ENCODE peak calls at places on chromosomes 3 and 15, in six cellular contexts. One of them, this sample, is unnamed.

GRCh38 chr3:36373084-36373483 is 7.2 kb upstream of the STAC start:
- DNase-seq in mesendoderm: peak; percentile 7
- DNase-seq in H9: no peak
- DNase-seq in neuronal stem cell: no peak
- DNase-seq in mesenchymal stem cell: peak; percentile 58
- DNase-seq in IMR-90: peak; percentile 7
- DNase-seq in this sample: no peak

GRCh38 chr3:127019449-127019848 is 36.5 kb downstream of the PLXNA1 start:
- DNase-seq in neuronal stem cell: no peak
- DNase-seq in mesendoderm: peak; percentile 46
- DNase-seq in IMR-90: peak; percentile 45
- DNase-seq in mesenchymal stem cell: peak; percentile 46
- DNase-seq in H9: no peak
- DNase-seq in this sample: peak; percentile 54

GRCh38 chr3:43036621-43037331 is 57.7 kb downstream of the GASK1A start:
- DNase-seq in H9: peak; percentile 9
- DNase-seq in IMR-90: no peak
- DNase-seq in mesendoderm: no peak
- DNase-seq in neuronal stem cell: no peak
- DNase-seq in mesenchymal stem cell: no peak
- DNase-seq in this sample: no peak

GRCh38 chr3:161339517-161340500 is 31.5 kb downstream of the SPTSSB start:
- DNase-seq in H9: no peak
- DNase-seq in IMR-90: no peak
- DNase-seq in neuronal stem cell: no peak
- DNase-seq in mesenchymal stem cell: peak; percentile 28
- DNase-seq in mesendoderm: no peak
- DNase-seq in this sample: no peak

GRCh38 chr3:9808345-9809037 is 1.6 kb upstream of the TTLL3 start:
- DNase-seq in H9: peak; percentile 72
- DNase-seq in mesenchymal stem cell: peak; percentile 65
- DNase-seq in IMR-90: peak; percentile 43
- DNase-seq in neuronal stem cell: peak; percentile 36
- DNase-seq in mesendoderm: peak; percentile 81
- DNase-seq in this sample: peak; percentile 13

GRCh38 chr3:27746838-27747237 is 24.7 kb upstream of the EOMES start:
- DNase-seq in mesenchymal stem cell: no peak
- DNase-seq in neuronal stem cell: no peak
- DNase-seq in IMR-90: no peak
- DNase-seq in mesendoderm: no peak
- DNase-seq in H9: no peak
- DNase-seq in this sample: no peak

GRCh38 chr3:77869423-77869822 is 829.5 kb downstream of the ROBO2 start:
- DNase-seq in neuronal stem cell: no peak
- DNase-seq in mesendoderm: no peak
- DNase-seq in IMR-90: no peak
- DNase-seq in H9: no peak
- DNase-seq in mesenchymal stem cell: no peak
- DNase-seq in this sample: no peak

GRCh38 chr3:21292971-21293370 is 458.0 kb downstream of the ZNF385D start:
- DNase-seq in H9: no peak
- DNase-seq in mesendoderm: no peak
- DNase-seq in IMR-90: no peak
- DNase-seq in mesenchymal stem cell: no peak
- DNase-seq in neuronal stem cell: no peak
- DNase-seq in this sample: no peak

GRCh38 chr15:64092864-64093626 is 593 bp downstream of the CIAO2A start:
- DNase-seq in H9: peak; percentile 57
- DNase-seq in mesenchymal stem cell: peak; percentile 80
- DNase-seq in neuronal stem cell: peak; percentile 45
- DNase-seq in mesendoderm: peak; percentile 78
- DNase-seq in IMR-90: peak; percentile 64
- DNase-seq in this sample: no peak

GRCh38 chr3:64846009-64846408 is 158.2 kb upstream of the ADAMTS9 start:
- DNase-seq in neuronal stem cell: no peak
- DNase-seq in mesendoderm: no peak
- DNase-seq in mesenchymal stem cell: no peak
- DNase-seq in H9: no peak
- DNase-seq in IMR-90: no peak
- DNase-seq in this sample: no peak

GRCh38 chr15:59437777-59438574 is at the start of gene FAM81A:
- DNase-seq in mesendoderm: peak; percentile 62
- DNase-seq in IMR-90: peak; percentile 47
- DNase-seq in H9: peak; percentile 69
- DNase-seq in neuronal stem cell: peak; percentile 71
- DNase-seq in mesenchymal stem cell: peak; percentile 81
- DNase-seq in this sample: peak; percentile 69

GRCh38 chr3:16739416-16740091 is 134.3 kb upstream of the DAZL start:
- DNase-seq in mesenchymal stem cell: no peak
- DNase-seq in IMR-90: peak; percentile 50
- DNase-seq in neuronal stem cell: no peak
- DNase-seq in H9: no peak
- DNase-seq in mesendoderm: no peak
- DNase-seq in this sample: no peak

GRCh38 chr3:150447631-150448465 is 39.8 kb downstream of the TSC22D2 start:
- DNase-seq in IMR-90: no peak
- DNase-seq in H9: no peak
- DNase-seq in mesenchymal stem cell: peak; percentile 35
- DNase-seq in mesendoderm: peak; percentile 70
- DNase-seq in neuronal stem cell: no peak
- DNase-seq in this sample: peak; percentile 72

GRCh38 chr3:39104961-39105686 is 2.3 kb downstream of the GORASP1 start:
- DNase-seq in IMR-90: no peak
- DNase-seq in mesenchymal stem cell: no peak
- DNase-seq in H9: no peak
- DNase-seq in neuronal stem cell: no peak
- DNase-seq in mesendoderm: no peak
- DNase-seq in this sample: no peak

GRCh38 chr15:73809728-73810501 is 56.8 kb upstream of the INSYN1 start:
- DNase-seq in neuronal stem cell: no peak
- DNase-seq in mesenchymal stem cell: no peak
- DNase-seq in H9: no peak
- DNase-seq in mesendoderm: no peak
- DNase-seq in IMR-90: no peak
- DNase-seq in this sample: no peak

GRCh38 chr3:45528429-45528828 is 66.1 kb upstream of the LIMD1 start:
- DNase-seq in H9: no peak
- DNase-seq in neuronal stem cell: no peak
- DNase-seq in IMR-90: peak; percentile 83
- DNase-seq in mesenchymal stem cell: no peak
- DNase-seq in mesendoderm: no peak
- DNase-seq in this sample: no peak

GRCh38 chr3:32948625-32949445 is 2.6 kb upstream of the CCR4 start:
- DNase-seq in neuronal stem cell: no peak
- DNase-seq in H9: peak; percentile 0
- DNase-seq in mesendoderm: no peak
- DNase-seq in IMR-90: no peak
- DNase-seq in mesenchymal stem cell: no peak
- DNase-seq in this sample: no peak

GRCh38 chr3:32947466-32948238 is 3.8 kb upstream of the CCR4 start:
- DNase-seq in mesendoderm: peak; percentile 90
- DNase-seq in IMR-90: peak; percentile 75
- DNase-seq in neuronal stem cell: peak; percentile 63
- DNase-seq in mesenchymal stem cell: peak; percentile 80
- DNase-seq in H9: peak; percentile 88
- DNase-seq in this sample: peak; percentile 82

GRCh38 chr3:32950516-32950915 is 928 bp upstream of the CCR4 start:
- DNase-seq in mesenchymal stem cell: no peak
- DNase-seq in IMR-90: no peak
- DNase-seq in neuronal stem cell: no peak
- DNase-seq in H9: no peak
- DNase-seq in mesendoderm: no peak
- DNase-seq in this sample: no peak

GRCh38 chr3:32945136-32945535 is 6.3 kb upstream of the CCR4 start:
- DNase-seq in mesenchymal stem cell: peak; percentile 6
- DNase-seq in neuronal stem cell: no peak
- DNase-seq in IMR-90: peak; percentile 41
- DNase-seq in mesendoderm: no peak
- DNase-seq in H9: peak; percentile 5
- DNase-seq in this sample: peak; percentile 82

DNA sequence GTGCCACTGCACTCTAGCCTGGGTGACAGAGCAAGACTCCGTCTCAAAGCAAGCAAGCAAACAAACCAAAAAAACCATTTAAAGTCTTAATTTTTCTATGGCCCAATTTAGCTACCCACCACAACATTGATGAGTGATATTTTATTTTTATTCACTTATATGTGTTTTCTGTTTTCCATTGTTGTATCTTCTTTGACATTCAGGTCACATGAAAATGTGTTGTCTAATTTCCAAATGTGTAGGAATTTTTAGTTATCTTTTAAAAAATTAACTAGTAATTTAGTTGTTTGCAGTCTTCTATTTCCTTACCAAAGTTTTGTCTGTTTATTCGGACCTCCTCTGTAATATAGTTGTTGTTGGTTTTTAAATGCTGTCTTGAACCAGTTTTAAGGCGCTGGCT is 4.5 kb upstream of the CCR4 start:
- DNase-seq in mesendoderm: no peak
- DNase-seq in H9: no peak
- DNase-seq in IMR-90: no peak
- DNase-seq in neuronal stem cell: no peak
- DNase-seq in mesenchymal stem cell: no peak
- DNase-seq in this sample: no peak
- H4K8ac ChIP-seq in mesendoderm: no peak overlapping the region
- H4K8ac ChIP-seq in H9: no peak overlapping the region
- H4K8ac ChIP-seq in IMR-90: no peak overlapping the region
- H4K8ac ChIP-seq in neuronal stem cell: no peak overlapping the region
- H4K8ac ChIP-seq in mesenchymal stem cell: no peak overlapping the region
- H4K8ac ChIP-seq in this sample: no peak overlapping the region

DNA sequence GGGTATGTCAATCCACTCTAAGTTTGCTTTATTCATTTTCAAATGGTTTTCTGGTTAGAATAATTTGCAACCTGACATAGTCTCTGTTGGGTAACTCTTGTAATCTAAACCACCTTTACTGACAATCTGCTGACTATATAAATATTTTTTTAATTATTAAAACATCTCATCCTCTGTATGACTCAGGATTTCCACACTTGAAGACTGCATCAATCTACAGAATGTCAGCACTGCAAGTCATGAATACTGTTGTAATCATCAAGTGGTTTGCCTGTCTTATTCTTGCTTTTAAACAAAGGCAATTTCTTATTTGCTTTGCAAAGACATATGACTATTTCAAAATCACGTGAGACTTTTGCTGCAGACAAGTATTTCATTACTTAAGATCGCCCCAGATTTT is 42.1 kb downstream of the VGLL3 start:
- DNase-seq in IMR-90: peak; percentile 87
- DNase-seq in mesendoderm: no peak
- DNase-seq in H9: no peak
- DNase-seq in neuronal stem cell: no peak
- DNase-seq in mesenchymal stem cell: peak; percentile 86
- DNase-seq in this sample: no peak
- H3K4me2 ChIP-seq in IMR-90: peak overlapping the region; percentile 9
- H3K4me2 ChIP-seq in mesendoderm: no peak overlapping the region
- H3K4me2 ChIP-seq in H9: no peak overlapping the region
- H3K4me2 ChIP-seq in neuronal stem cell: no peak overlapping the region
- H3K4me2 ChIP-seq in mesenchymal stem cell: no peak overlapping the region
- H3K4me2 ChIP-seq in this sample: no peak overlapping the region

DNA sequence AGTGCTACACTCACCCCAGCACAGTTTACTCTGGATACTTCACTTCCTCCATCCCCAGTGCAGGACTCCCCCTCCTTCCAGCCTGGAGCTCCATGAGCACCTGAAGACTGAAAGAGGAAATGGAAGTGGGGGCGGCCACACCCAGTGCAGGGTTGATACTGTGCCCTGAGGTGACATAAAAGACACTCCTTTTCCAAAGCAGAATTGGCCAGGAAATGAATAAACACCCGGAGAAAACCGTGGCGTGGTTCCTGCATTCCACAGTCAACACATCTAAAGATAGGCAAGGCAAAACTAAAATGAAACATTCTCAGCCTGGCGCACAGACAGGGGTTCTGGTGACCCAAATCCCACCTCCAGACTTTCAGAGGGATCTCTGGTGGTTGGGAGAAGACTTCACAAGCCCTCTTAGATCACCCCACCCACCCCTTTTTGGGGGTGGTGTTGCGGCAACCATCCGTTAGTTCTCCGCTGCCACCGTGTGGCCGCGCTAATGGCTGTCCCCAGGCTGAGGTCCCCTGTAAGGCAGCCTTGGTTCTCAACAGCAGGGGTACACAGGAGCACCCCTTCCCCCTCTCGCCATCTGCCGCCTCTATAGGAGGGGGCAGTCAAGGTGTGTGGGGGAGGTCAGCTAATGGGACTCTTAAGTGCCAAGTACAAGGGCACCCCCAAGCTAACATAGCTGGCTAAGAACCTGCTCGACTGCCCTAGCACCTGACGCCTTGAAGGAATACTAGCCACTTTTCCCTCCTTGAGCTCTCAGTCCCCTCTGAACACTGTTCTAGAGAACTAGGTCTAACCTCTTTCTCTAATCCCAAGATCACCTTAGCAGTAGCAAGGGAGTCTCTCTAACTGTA is 2.6 kb upstream of the MST1R start:
- DNase-seq in IMR-90: peak; percentile 46
- DNase-seq in mesendoderm: peak; percentile 68
- DNase-seq in H9: peak; percentile 69
- DNase-seq in mesenchymal stem cell: peak; percentile 61
- DNase-seq in neuronal stem cell: no peak
- DNase-seq in this sample: peak; percentile 14
- H3K27ac ChIP-seq in IMR-90: no peak overlapping the region
- H3K27ac ChIP-seq in mesendoderm: no peak overlapping the region
- H3K27ac ChIP-seq in H9: no peak overlapping the region
- H3K27ac ChIP-seq in mesenchymal stem cell: no peak overlapping the region
- H3K27ac ChIP-seq in neuronal stem cell: no peak overlapping the region
- H3K27ac ChIP-seq in this sample: no peak overlapping the region

DNA sequence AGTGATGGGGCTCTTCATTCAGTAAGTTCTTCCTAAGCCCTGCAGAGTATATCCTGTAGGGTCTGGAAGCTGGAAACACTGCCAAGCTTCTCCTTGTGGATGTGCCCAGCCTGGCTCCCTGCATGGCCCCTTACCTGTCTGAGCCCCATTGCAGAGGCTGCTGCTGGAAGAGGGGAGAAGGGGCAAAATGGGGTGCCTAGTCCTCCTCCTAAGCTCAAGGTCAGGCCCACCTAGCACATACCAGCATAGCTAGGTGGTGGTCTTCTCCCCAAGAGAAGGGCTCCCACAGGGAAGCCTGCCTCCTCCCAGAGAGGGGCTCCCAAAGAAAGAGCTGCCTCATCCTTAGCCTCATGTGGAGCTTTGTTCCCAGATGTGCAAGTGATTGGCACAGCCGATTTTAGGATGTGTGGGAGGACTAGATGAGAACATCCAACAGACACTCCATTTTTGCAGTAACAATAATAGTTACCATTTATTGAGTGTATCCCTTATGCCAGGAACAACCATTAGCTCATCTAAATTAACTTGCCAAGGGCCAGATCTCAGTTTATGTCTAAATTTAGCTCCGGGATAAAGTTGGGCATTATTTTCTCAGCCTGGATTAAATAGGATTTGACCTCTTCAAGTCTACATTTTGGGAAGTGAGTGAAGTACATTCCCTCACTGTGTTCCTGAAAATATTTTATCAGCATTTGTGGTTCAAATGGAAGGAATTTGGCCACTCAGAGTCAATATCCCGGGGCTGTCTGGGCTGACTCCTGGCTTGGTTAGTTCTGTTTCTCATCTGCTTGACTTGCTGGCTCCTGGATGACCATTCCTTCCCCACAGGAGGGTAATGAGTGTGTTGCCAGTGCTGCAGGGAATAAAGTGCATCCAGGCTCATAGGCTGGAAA is 291.1 kb upstream of the ROPN1 start:
- DNase-seq in mesenchymal stem cell: no peak
- DNase-seq in neuronal stem cell: no peak
- DNase-seq in H9: no peak
- DNase-seq in mesendoderm: peak; percentile 65
- DNase-seq in IMR-90: peak; percentile 11
- DNase-seq in this sample: peak; percentile 20
- H4K8ac ChIP-seq in mesenchymal stem cell: no peak overlapping the region
- H4K8ac ChIP-seq in neuronal stem cell: no peak overlapping the region
- H4K8ac ChIP-seq in H9: no peak overlapping the region
- H4K8ac ChIP-seq in mesendoderm: no peak overlapping the region
- H4K8ac ChIP-seq in IMR-90: no peak overlapping the region
- H4K8ac ChIP-seq in this sample: peak overlapping the region; percentile 92

GRCh38 chr15:41783272-41783660 is 9.0 kb downstream of the MAPKBP1 start:
- DNase-seq in mesenchymal stem cell: no peak
- DNase-seq in IMR-90: no peak
- DNase-seq in mesendoderm: no peak
- DNase-seq in neuronal stem cell: no peak
- DNase-seq in H9: no peak
- DNase-seq in this sample: peak; percentile 52
- H3K4me2 ChIP-seq in mesenchymal stem cell: no peak overlapping the region
- H3K4me2 ChIP-seq in IMR-90: no peak overlapping the region
- H3K4me2 ChIP-seq in mesendoderm: no peak overlapping the region
- H3K4me2 ChIP-seq in neuronal stem cell: no peak overlapping the region
- H3K4me2 ChIP-seq in H9: no peak overlapping the region
- H3K4me2 ChIP-seq in this sample: no peak overlapping the region